ENCODE peak calls at places on chromosome 15, in five cellular contexts. One of them, this sample, is unnamed.

GRCh38 chr15:74978503-74978902 is 16.9 kb upstream of the SCAMP5 start:
- DNase-seq in mesendoderm: no peak
- DNase-seq in GM23248: peak
- DNase-seq in NT2/D1: no peak
- DNase-seq in K562: no peak
- DNase-seq in this sample: peak

GRCh38 chr15:46280753-46281521 is 646.1 kb downstream of the SQOR start:
- DNase-seq in mesendoderm: peak
- DNase-seq in GM23248: no peak
- DNase-seq in NT2/D1: peak
- DNase-seq in K562: no peak
- DNase-seq in this sample: no peak

GRCh38 chr15:98505611-98506031 is 142.7 kb upstream of the IGF1R start:
- DNase-seq in mesendoderm: no peak
- DNase-seq in GM23248: no peak
- DNase-seq in NT2/D1: no peak
- DNase-seq in K562: no peak
- DNase-seq in this sample: no peak

GRCh38 chr15:31402511-31403056 is 75.9 kb downstream of the KLF13 start:
- DNase-seq in mesendoderm: no peak
- DNase-seq in GM23248: peak
- DNase-seq in NT2/D1: no peak
- DNase-seq in K562: no peak
- DNase-seq in this sample: no peak

GRCh38 chr15:32730677-32731654 is 13.2 kb downstream of the GREM1 start:
- DNase-seq in mesendoderm: peak
- DNase-seq in GM23248: peak
- DNase-seq in NT2/D1: no peak
- DNase-seq in K562: peak
- DNase-seq in this sample: no peak

GRCh38 chr15:96345560-96346389 is 15.3 kb downstream of the NR2F2 start:
- DNase-seq in mesendoderm: peak
- DNase-seq in GM23248: peak
- DNase-seq in NT2/D1: no peak
- DNase-seq in K562: no peak
- DNase-seq in this sample: peak

GRCh38 chr15:55683366-55683765 is 59.6 kb downstream of the PRTG start:
- DNase-seq in mesendoderm: no peak
- DNase-seq in GM23248: peak
- DNase-seq in NT2/D1: no peak
- DNase-seq in K562: no peak
- DNase-seq in this sample: no peak

GRCh38 chr15:73282567-73283200 is 86.1 kb downstream of the HCN4 start:
- DNase-seq in mesendoderm: no peak
- DNase-seq in GM23248: no peak
- DNase-seq in NT2/D1: no peak
- DNase-seq in K562: no peak
- DNase-seq in this sample: no peak

GRCh38 chr15:87477759-87478687 is 778.5 kb downstream of the NTRK3 start:
- DNase-seq in mesendoderm: peak
- DNase-seq in GM23248: peak
- DNase-seq in NT2/D1: no peak
- DNase-seq in K562: no peak
- DNase-seq in this sample: peak

GRCh38 chr15:61811952-61812351 is 248.3 kb downstream of the VPS13C start:
- DNase-seq in mesendoderm: no peak
- DNase-seq in GM23248: no peak
- DNase-seq in NT2/D1: no peak
- DNase-seq in K562: no peak
- DNase-seq in this sample: no peak

GRCh38 chr15:96328101-96328958 is 2.2 kb upstream of the NR2F2 start:
- DNase-seq in mesendoderm: no peak
- DNase-seq in GM23248: peak
- DNase-seq in NT2/D1: no peak
- DNase-seq in K562: no peak
- DNase-seq in this sample: peak

GRCh38 chr15:55791576-55792400 is 48.8 kb upstream of the PRTG start:
- DNase-seq in mesendoderm: peak
- DNase-seq in GM23248: peak
- DNase-seq in NT2/D1: no peak
- DNase-seq in K562: no peak
- DNase-seq in this sample: peak

GRCh38 chr15:63977102-63977501 is 69.2 kb downstream of the DAPK2 start:
- DNase-seq in mesendoderm: no peak
- DNase-seq in GM23248: no peak
- DNase-seq in NT2/D1: no peak
- DNase-seq in K562: no peak
- DNase-seq in this sample: no peak

GRCh38 chr15:59997070-59997701 is 6.9 kb upstream of the FOXB1 start:
- DNase-seq in mesendoderm: peak
- DNase-seq in GM23248: no peak
- DNase-seq in NT2/D1: no peak
- DNase-seq in K562: peak
- DNase-seq in this sample: no peak

GRCh38 chr15:42409011-42409410 is 49.7 kb downstream of the CAPN3 start:
- DNase-seq in mesendoderm: no peak
- DNase-seq in GM23248: no peak
- DNase-seq in NT2/D1: no peak
- DNase-seq in K562: no peak
- DNase-seq in this sample: no peak

GRCh38 chr15:80093854-80094418 is 34.5 kb downstream of the ZFAND6 start:
- DNase-seq in mesendoderm: peak
- DNase-seq in GM23248: no peak
- DNase-seq in NT2/D1: no peak
- DNase-seq in K562: peak
- DNase-seq in this sample: no peak

GRCh38 chr15:56341201-56341600 is 24.0 kb upstream of the TEX9 start:
- DNase-seq in mesendoderm: peak
- DNase-seq in GM23248: peak
- DNase-seq in NT2/D1: no peak
- DNase-seq in K562: no peak
- DNase-seq in this sample: no peak

GRCh38 chr15:75076277-75076676 is 52.9 kb downstream of the PPCDC start:
- DNase-seq in mesendoderm: no peak
- DNase-seq in GM23248: no peak
- DNase-seq in NT2/D1: no peak
- DNase-seq in K562: no peak
- DNase-seq in this sample: no peak

GRCh38 chr15:63601026-63601726 is 4.0 kb downstream of the FBXL22 start:
- DNase-seq in mesendoderm: peak
- DNase-seq in GM23248: peak
- DNase-seq in NT2/D1: no peak
- DNase-seq in K562: no peak
- DNase-seq in this sample: peak

GRCh38 chr15:87743557-87743956 is 513.0 kb downstream of the NTRK3 start:
- DNase-seq in mesendoderm: no peak
- DNase-seq in GM23248: peak
- DNase-seq in NT2/D1: no peak
- DNase-seq in K562: no peak
- DNase-seq in this sample: peak

GRCh38 chr15:98649996-98650870 is 1.9 kb downstream of the IGF1R start:
- DNase-seq in mesendoderm: peak
- DNase-seq in GM23248: peak
- DNase-seq in NT2/D1: no peak
- DNase-seq in K562: no peak
- DNase-seq in this sample: peak

GRCh38 chr15:101127503-101128076 is 124.3 kb downstream of the CHSY1 start:
- DNase-seq in mesendoderm: no peak
- DNase-seq in GM23248: peak
- DNase-seq in NT2/D1: no peak
- DNase-seq in K562: no peak
- DNase-seq in this sample: peak

GRCh38 chr15:101129851-101130250 is 122.0 kb downstream of the CHSY1 start:
- DNase-seq in mesendoderm: no peak
- DNase-seq in GM23248: no peak
- DNase-seq in NT2/D1: no peak
- DNase-seq in K562: no peak
- DNase-seq in this sample: no peak

GRCh38 chr15:101128696-101129095 is 123.2 kb downstream of the CHSY1 start:
- DNase-seq in mesendoderm: no peak
- DNase-seq in GM23248: no peak
- DNase-seq in NT2/D1: no peak
- DNase-seq in K562: no peak
- DNase-seq in this sample: no peak

GRCh38 chr15:101126618-101127502 is 125.0 kb downstream of the CHSY1 start:
- DNase-seq in mesendoderm: peak
- DNase-seq in GM23248: peak
- DNase-seq in NT2/D1: no peak
- DNase-seq in K562: no peak
- DNase-seq in this sample: peak

DNA sequence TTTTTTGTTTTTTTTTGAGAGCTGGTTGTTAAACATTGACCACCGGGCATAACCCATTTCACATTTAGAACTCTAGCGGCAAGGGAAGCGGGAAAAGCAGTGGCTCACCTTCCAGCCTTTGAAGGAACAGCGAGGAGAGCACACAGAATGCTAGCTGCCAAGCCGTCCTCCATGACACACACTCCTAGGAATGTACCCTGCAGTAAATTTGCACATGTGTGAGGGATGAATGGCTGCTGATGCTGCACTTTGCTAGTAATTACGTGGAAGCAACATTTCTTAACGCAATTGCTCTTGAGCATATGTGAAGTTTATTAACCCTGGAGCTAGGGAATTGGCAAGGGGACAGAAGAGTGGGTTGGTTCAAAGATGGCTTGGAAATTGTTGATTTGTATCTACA is 123.7 kb downstream of the CHSY1 start:
- DNase-seq in mesendoderm: peak
- DNase-seq in GM23248: peak
- DNase-seq in NT2/D1: no peak
- DNase-seq in K562: no peak
- DNase-seq in this sample: peak
- H3K9ac ChIP-seq in mesendoderm: no peak
- H3K9ac ChIP-seq in GM23248: peak
- H3K9ac ChIP-seq in NT2/D1: no peak
- H3K9ac ChIP-seq in K562: no peak
- H3K9ac ChIP-seq in this sample: peak

GRCh38 chr15:70504305-70504951 is 258.9 kb downstream of the UACA start:
- DNase-seq in mesendoderm: peak
- DNase-seq in GM23248: peak
- DNase-seq in NT2/D1: no peak
- DNase-seq in K562: no peak
- DNase-seq in this sample: peak

GRCh38 chr15:70505971-70506887 is 257.1 kb downstream of the UACA start:
- DNase-seq in mesendoderm: peak
- DNase-seq in GM23248: no peak
- DNase-seq in NT2/D1: peak
- DNase-seq in K562: no peak
- DNase-seq in this sample: no peak

GRCh38 chr15:70503798-70504304 is 259.5 kb downstream of the UACA start:
- DNase-seq in mesendoderm: no peak
- DNase-seq in GM23248: no peak
- DNase-seq in NT2/D1: no peak
- DNase-seq in K562: no peak
- DNase-seq in this sample: no peak

GRCh38 chr15:70505411-70505919 is 257.9 kb downstream of the UACA start:
- DNase-seq in mesendoderm: peak
- DNase-seq in GM23248: peak
- DNase-seq in NT2/D1: no peak
- DNase-seq in K562: no peak
- DNase-seq in this sample: peak

DNA sequence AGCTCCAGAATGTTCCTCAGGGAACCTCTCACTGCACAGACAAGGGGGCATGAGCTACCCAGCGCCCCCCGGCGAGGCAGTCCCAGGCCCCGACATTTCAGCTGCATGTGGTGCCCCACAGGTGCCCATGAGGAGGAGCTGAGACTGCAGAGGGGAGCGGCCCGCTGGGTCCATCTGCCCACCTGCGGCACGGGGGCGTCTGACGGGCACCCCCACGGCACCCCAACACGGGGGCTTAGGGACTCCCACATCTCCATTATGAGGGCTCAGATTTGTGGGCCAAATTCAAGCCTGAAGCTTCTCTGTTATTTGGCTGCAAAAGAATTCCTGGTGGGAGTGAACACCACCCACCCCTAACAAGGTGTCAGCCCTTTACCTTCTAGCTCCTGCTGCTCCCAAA is 258.4 kb downstream of the UACA start:
- DNase-seq in mesendoderm: no peak
- DNase-seq in GM23248: no peak
- DNase-seq in NT2/D1: no peak
- DNase-seq in K562: no peak
- DNase-seq in this sample: no peak
- H3K9ac ChIP-seq in mesendoderm: peak
- H3K9ac ChIP-seq in GM23248: no peak
- H3K9ac ChIP-seq in NT2/D1: peak
- H3K9ac ChIP-seq in K562: no peak
- H3K9ac ChIP-seq in this sample: no peak

DNA sequence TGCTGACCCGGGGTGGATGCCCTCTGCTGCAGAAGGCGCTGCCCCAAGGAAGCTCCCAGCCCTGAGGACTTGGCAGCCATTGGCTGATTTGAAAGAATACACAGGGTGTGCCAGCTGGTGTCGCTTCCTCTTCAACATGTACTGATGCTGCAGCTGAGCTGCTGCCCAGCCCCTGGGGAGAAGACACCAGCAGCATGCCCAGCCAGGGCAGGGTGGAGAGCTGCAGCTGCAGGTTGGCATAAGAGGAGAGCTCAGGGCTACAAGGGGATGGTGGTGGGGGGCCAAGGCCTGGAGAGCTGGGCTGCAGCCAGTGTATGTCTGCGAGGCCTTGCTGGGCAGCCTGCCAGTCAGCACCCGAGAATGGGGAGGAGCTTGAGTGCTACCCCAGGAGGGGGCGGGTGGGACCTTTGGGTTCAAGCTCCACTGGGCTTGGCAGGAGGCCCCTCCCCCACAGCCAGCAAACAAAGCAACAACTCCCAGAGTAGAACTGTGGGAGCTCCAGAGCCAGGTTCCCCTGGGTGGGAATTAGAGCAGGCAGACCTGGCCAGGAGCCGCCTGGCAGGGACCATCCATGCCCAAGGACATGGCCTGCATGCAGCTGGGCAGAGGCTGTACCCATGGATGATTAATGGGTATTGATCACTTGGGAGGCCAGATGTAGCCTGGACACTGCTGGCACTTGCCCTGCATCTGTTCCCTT is 9.2 kb upstream of the SEMA4B start:
- DNase-seq in mesendoderm: no peak
- DNase-seq in GM23248: no peak
- DNase-seq in NT2/D1: no peak
- DNase-seq in K562: peak
- DNase-seq in this sample: no peak
- H3K9ac ChIP-seq in mesendoderm: no peak
- H3K9ac ChIP-seq in GM23248: no peak
- H3K9ac ChIP-seq in NT2/D1: peak
- H3K9ac ChIP-seq in K562: no peak
- H3K9ac ChIP-seq in this sample: no peak

GRCh38 chr15:34043391-34043790 is 4.4 kb upstream of the AVEN start:
- DNase-seq in mesendoderm: peak
- DNase-seq in GM23248: no peak
- DNase-seq in NT2/D1: no peak
- DNase-seq in K562: no peak
- DNase-seq in this sample: peak

GRCh38 chr15:34039180-34039486 is at the start of gene AVEN:
- DNase-seq in mesendoderm: no peak
- DNase-seq in GM23248: no peak
- DNase-seq in NT2/D1: no peak
- DNase-seq in K562: no peak
- DNase-seq in this sample: no peak

GRCh38 chr15:34038023-34038403 is 991 bp downstream of the AVEN start:
- DNase-seq in mesendoderm: no peak
- DNase-seq in GM23248: no peak
- DNase-seq in NT2/D1: no peak
- DNase-seq in K562: no peak
- DNase-seq in this sample: no peak

GRCh38 chr15:34039506-34040123 is 611 bp upstream of the AVEN start:
- DNase-seq in mesendoderm: peak
- DNase-seq in GM23248: peak
- DNase-seq in NT2/D1: no peak
- DNase-seq in K562: no peak
- DNase-seq in this sample: peak

GRCh38 chr15:34038404-34039179 is 412 bp downstream of the AVEN start:
- DNase-seq in mesendoderm: peak
- DNase-seq in GM23248: peak
- DNase-seq in NT2/D1: peak
- DNase-seq in K562: peak
- DNase-seq in this sample: peak
- H3K9ac ChIP-seq in mesendoderm: peak
- H3K9ac ChIP-seq in GM23248: peak
- H3K9ac ChIP-seq in NT2/D1: peak
- H3K9ac ChIP-seq in K562: peak
- H3K9ac ChIP-seq in this sample: peak

This sample was measured in mesenchymal stem cell.